ENCODE peak calls at places on chromosomes 7 and 10, in nine cellular contexts. T, G, Z, L, E, S, U, N and K are unnamed samples.

GRCh38 chr7:6367701-6368211 is 80.0 kb downstream of the DAGLB start:
- DNase-seq in L (no peak), G (no peak), U (no peak), E (peak), T (no peak), Z (no peak), S (no peak), N (no peak), K (no peak)

GRCh38 chr7:54637712-54638396 is 95.7 kb downstream of the VSTM2A start:
- DNase-seq in Z (no peak), E (no peak), T (no peak), G (no peak), L (no peak), U (no peak), S (no peak), N (no peak), K (no peak)

GRCh38 chr10:102642553-102643345 is 1.5 kb upstream of the TRIM8 start:
- DNase-seq in Z (peak), G (peak), T (no peak), N (no peak), U (no peak), S (peak), E (peak), L (peak), K (peak)

GRCh38 chr7:66047426-66047825 is 28.2 kb upstream of the ASL start:
- DNase-seq in L (no peak), N (no peak), G (no peak), S (no peak), U (no peak), Z (no peak), T (peak), E (peak), K (no peak)

GRCh38 chr7:26449175-26450165 is 157.8 kb downstream of the SNX10 start:
- DNase-seq in L (no peak), E (peak), T (peak), Z (no peak), U (no peak), N (no peak), G (no peak), S (no peak), K (no peak)

GRCh38 chr7:27346531-27347260 is 104.1 kb downstream of the EVX1 start:
- DNase-seq in U (no peak), E (peak), Z (no peak), L (no peak), T (peak), G (no peak), N (no peak), S (no peak), K (no peak)

GRCh38 chr10:121183241-121183640 is 332.1 kb downstream of the WDR11 start:
- DNase-seq in G (no peak), T (no peak), S (no peak), L (no peak), Z (no peak), E (no peak), U (no peak), N (no peak), K (no peak)

GRCh38 chr7:41711283-41712064 is 8.6 kb upstream of the INHBA start:
- DNase-seq in U (no peak), Z (no peak), G (no peak), L (no peak), E (peak), T (no peak), N (no peak), S (peak), K (no peak)

GRCh38 chr10:34524369-34525091 is 290.6 kb downstream of the PARD3 start:
- DNase-seq in T (no peak), E (no peak), U (no peak), N (no peak), S (no peak), G (no peak), L (no peak), Z (no peak), K (no peak)

GRCh38 chr10:26773633-26774032 is 76.1 kb downstream of the PDSS1 start:
- DNase-seq in G (no peak), U (no peak), Z (no peak), E (no peak), S (no peak), T (no peak), N (no peak), L (no peak), K (no peak)

GRCh38 chr7:99379043-99379577 is 4.6 kb downstream of the ARPC1B start:
- DNase-seq in U (no peak), G (peak), E (peak), T (peak), N (no peak), Z (no peak), S (peak), L (no peak), K (no peak)

GRCh38 chr7:41451826-41452225 is 251.1 kb downstream of the INHBA start:
- DNase-seq in S (no peak), N (no peak), L (no peak), G (no peak), U (no peak), Z (no peak), E (no peak), T (no peak), K (no peak)